ENCODE peak calls at places on chromosome 7, in five cellular contexts. N is mucosa of descending colon; K is CD8-positive, alpha-beta memory T cell; I is IMR-90; Q is mesendoderm. L is an unnamed sample.

GRCh38 chr7:82598958-82599357 is 155.4 kb upstream of the CACNA2D1 start:
- DNase-seq in Q (no peak), N (no peak), I (peak; percentile 89), K (no peak), L (no peak)

GRCh38 chr7:4878336-4879335 is 4.9 kb downstream of the RADIL start:
- DNase-seq in Q (no peak), K (no peak), I (no peak), N (no peak), L (no peak)

GRCh38 chr7:127682140-127682539 is 30.1 kb downstream of the SND1 start:
- DNase-seq in K (no peak), I (no peak), Q (no peak), N (no peak), L (no peak)

GRCh38 chr7:158830211-158830723 is 958 bp upstream of the ESYT2 start:
- DNase-seq in K (no peak), I (no peak), Q (no peak), N (no peak), L (no peak)

GRCh38 chr7:100914879-100915442 is 19.3 kb upstream of the ACHE start:
- DNase-seq in K (no peak), N (no peak), I (no peak), Q (no peak), L (no peak)

GRCh38 chr7:50355817-50356178 is 51.3 kb downstream of the IKZF1 start:
- DNase-seq in I (no peak), K (no peak), N (no peak), Q (peak; percentile 59), L (no peak)

GRCh38 chr7:88243345-88243909 is 23.6 kb upstream of the SRI start:
- DNase-seq in K (no peak), I (peak; percentile 44), Q (peak; percentile 83), N (no peak), L (peak; percentile 68)

GRCh38 chr7:8702807-8703206 is 269.4 kb downstream of the NXPH1 start:
- DNase-seq in Q (peak; percentile 29), K (no peak), I (no peak), N (no peak), L (no peak)

GRCh38 chr7:121429803-121430202 is 33.7 kb upstream of the FAM3C start:
- DNase-seq in Q (no peak), K (no peak), N (no peak), I (no peak), L (no peak)

GRCh38 chr7:40655426-40655825 is 520.6 kb downstream of the SUGCT start:
- DNase-seq in Q (no peak), K (no peak), I (no peak), N (no peak), L (no peak)

GRCh38 chr7:38700111-38700510 is 68.9 kb upstream of the AMPH start:
- DNase-seq in N (no peak), Q (no peak), I (no peak), K (no peak), L (no peak)

GRCh38 chr7:141012696-141013344 is 1.9 kb downstream of the MRPS33 start:
- DNase-seq in N (no peak), Q (peak; percentile 13), I (peak; percentile 63), K (no peak), L (no peak)

GRCh38 chr7:1236831-1237701 is 4.4 kb downstream of the UNCX start:
- DNase-seq in N (no peak), Q (no peak), K (no peak), I (no peak), L (no peak)

GRCh38 chr7:24773646-24774045 is 16.4 kb upstream of the GSDME start:
- DNase-seq in N (no peak), I (no peak), Q (no peak), K (no peak), L (no peak)

GRCh38 chr7:50475340-50475739 is 25.2 kb upstream of the FIGNL1 start:
- DNase-seq in Q (peak; percentile 58), I (no peak), K (no peak), N (no peak), L (no peak)

GRCh38 chr7:25347360-25347759 is 119.1 kb upstream of the NPVF start:
- DNase-seq in N (no peak), I (no peak), K (no peak), Q (peak; percentile 73), L (no peak)

GRCh38 chr7:83806538-83806937 is 157.6 kb upstream of the SEMA3E start:
- DNase-seq in I (no peak), K (no peak), Q (no peak), N (no peak), L (no peak)

GRCh38 chr7:64314493-64315020 is 796 bp downstream of the ZNF736 start:
- DNase-seq in Q (no peak), K (no peak), I (no peak), N (no peak), L (peak; percentile 25)

GRCh38 chr7:118731854-118732253 is 507.4 kb downstream of the ANKRD7 start:
- DNase-seq in I (no peak), K (no peak), Q (peak; percentile 77), N (no peak), L (no peak)

GRCh38 chr7:107563072-107563760 is 504 bp downstream of the COG5 start:
- DNase-seq in K (no peak), I (peak; percentile 8), N (no peak), Q (no peak), L (no peak)

GRCh38 chr7:353746-354325 is 63.9 kb downstream of the FOXL3 start:
- DNase-seq in Q (no peak), K (no peak), N (no peak), I (no peak), L (no peak)

DNA sequence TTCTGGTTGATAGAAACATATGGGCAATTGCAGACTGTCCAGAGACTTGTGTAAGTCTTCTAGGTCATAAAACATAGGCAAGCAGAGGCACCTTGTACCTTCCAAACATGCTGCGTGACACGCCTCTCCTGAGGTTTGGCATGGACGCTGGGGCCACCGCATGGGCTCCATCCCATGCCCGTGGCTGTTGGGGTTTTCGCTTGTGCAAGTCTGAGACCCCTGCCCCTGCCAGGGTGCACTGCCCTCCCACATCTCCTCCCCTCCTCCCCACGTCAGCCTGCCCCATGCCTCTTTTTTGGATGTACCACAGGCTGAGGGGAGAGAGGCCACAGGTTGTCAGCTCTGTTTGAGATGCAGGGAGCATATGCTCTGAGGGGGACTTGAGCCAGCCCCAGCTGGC is 19.0 kb downstream of the EIF3B start:
- DNase-seq in I (no peak), N (no peak), Q (no peak), K (no peak), L (no peak)
- H3K36me3 ChIP-seq in I (peaks cover 86% of the 10 kb centered on the region), N (peaks cover 38% of the 10 kb centered on the region), Q (peaks cover 49% of the 10 kb centered on the region), K (peaks cover 75% of the 10 kb centered on the region), L (no peaks in the 10 kb centered on the region)

GRCh38 chr7:98236366-98237185 is 15.5 kb downstream of the TECPR1 start:
- DNase-seq in K (no peak), Q (no peak), N (no peak), I (no peak), L (no peak)

GRCh38 chr7:98234429-98235147 is 17.4 kb downstream of the TECPR1 start:
- DNase-seq in K (no peak), I (peak; percentile 12), Q (no peak), N (no peak), L (no peak)

GRCh38 chr7:98233241-98234070 is 18.6 kb downstream of the TECPR1 start:
- DNase-seq in K (no peak), I (no peak), Q (no peak), N (no peak), L (no peak)

GRCh38 chr7:98238076-98238475 is 14.0 kb downstream of the TECPR1 start:
- DNase-seq in I (no peak), K (no peak), Q (no peak), N (no peak), L (no peak)

GRCh38 chr7:98235901-98236300 is 16.1 kb downstream of the TECPR1 start:
- DNase-seq in N (no peak), I (no peak), Q (no peak), K (no peak), L (no peak)
- H3K36me3 ChIP-seq in N (no peaks in the 10 kb centered on the region), I (peaks cover 28% of the 10 kb centered on the region), Q (no peaks in the 10 kb centered on the region), K (peaks cover 17% of the 10 kb centered on the region), L (no peaks in the 10 kb centered on the region)

GRCh38 chr7:33678675-33679335 is 226.5 kb upstream of the BMPER start:
- DNase-seq in N (no peak), Q (no peak), I (no peak), K (no peak), L (no peak)

GRCh38 chr7:33680682-33681081 is 224.7 kb upstream of the BMPER start:
- DNase-seq in I (no peak), K (no peak), N (no peak), Q (no peak), L (no peak)

GRCh38 chr7:33673029-33673700 is 232.2 kb upstream of the BMPER start:
- DNase-seq in N (no peak), I (no peak), Q (peak; percentile 64), K (no peak), L (no peak)

GRCh38 chr7:33674804-33675411 is 230.4 kb upstream of the BMPER start:
- DNase-seq in K (no peak), N (no peak), Q (no peak), I (no peak), L (no peak)

DNA sequence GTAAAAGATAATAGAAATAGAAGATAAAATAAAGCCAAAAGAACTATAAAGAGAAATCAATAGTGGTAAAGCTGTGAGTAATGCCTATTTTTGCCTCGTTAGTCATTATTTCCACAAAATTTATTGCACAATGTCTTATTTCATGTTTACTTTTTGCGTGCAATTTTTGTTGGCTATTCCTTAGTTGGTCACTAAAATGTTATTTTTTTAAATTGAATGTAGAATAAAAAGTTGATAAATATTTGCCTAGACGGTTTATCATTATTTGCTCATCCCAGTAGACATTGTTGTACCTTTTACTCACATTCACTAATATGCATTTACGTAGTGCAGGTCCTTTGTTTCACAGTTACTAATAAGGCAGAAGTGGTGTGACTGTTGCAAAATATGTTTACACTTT is 227.8 kb upstream of the BMPER start:
- DNase-seq in I (peak; percentile 20), Q (no peak), N (no peak), K (no peak), L (no peak)
- H3K36me3 ChIP-seq in I (no peaks in the 10 kb centered on the region), Q (no peaks in the 10 kb centered on the region), N (no peaks in the 10 kb centered on the region), K (no peaks in the 10 kb centered on the region), L (no peaks in the 10 kb centered on the region)

DNA sequence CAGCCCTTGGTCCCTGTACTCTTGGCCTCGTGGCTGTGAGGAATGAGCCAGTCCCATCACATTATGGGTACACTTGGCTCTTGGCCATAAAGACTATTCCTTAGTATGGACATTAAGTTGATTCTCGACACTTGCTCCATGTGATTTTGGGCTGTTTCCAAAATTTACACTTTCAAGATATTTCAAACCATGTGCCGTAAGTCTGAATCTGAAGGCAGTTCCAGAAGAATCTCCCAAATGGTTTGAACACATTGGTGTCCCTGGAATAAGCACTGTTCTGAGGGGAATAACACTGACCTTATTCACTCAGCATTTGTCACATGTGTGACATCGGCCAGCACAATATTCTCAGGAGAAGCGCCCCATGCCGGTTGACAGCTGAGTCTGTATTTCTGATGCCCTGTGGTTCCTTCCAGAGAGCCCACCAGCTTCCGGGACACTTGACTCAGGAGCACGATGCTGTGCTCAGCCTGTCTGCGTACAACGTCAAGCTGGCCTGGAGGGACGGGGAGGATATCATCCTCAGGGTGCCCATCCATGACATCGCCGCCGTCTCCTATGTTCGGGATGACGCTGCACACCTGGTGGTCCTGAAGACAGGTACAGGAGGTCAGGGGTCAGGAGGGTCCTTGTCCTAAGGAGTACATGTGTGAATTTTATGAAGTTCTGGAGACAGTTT is 24.6 kb downstream of the NACAD start:
- DNase-seq in Q (no peak), K (no peak), N (no peak), I (no peak), L (no peak)
- H3K36me3 ChIP-seq in Q (peaks cover 1% of the 10 kb centered on the region), K (peaks cover 52% of the 10 kb centered on the region), N (no peaks in the 10 kb centered on the region), I (peaks cover 38% of the 10 kb centered on the region), L (no peaks in the 10 kb centered on the region)

GRCh38 chr7:139623518-139623917 is 100.0 kb downstream of the CLEC2L start:
- DNase-seq in N (no peak), I (peak; percentile 17), K (no peak), Q (no peak), L (no peak)
- H3K36me3 ChIP-seq in N (no peaks in the 10 kb centered on the region), I (peaks cover 76% of the 10 kb centered on the region), K (peaks cover 3% of the 10 kb centered on the region), Q (peaks cover 1% of the 10 kb centered on the region), L (no peaks in the 10 kb centered on the region)

GRCh38 chr7:153951207-153951725 is 100.9 kb upstream of the DPP6 start:
- DNase-seq in Q (no peak), N (no peak), K (no peak), I (no peak), L (no peak)
- H3K36me3 ChIP-seq in Q (no peaks in the 10 kb centered on the region), N (no peaks in the 10 kb centered on the region), K (no peaks in the 10 kb centered on the region), I (no peaks in the 10 kb centered on the region), L (no peaks in the 10 kb centered on the region)